ENCODE peak calls at places on chromosomes 1 and 21, in four cellular contexts. One of them, this sample, is unnamed.

GRCh38 chr21:29499734-29500343 is 201.1 kb downstream of the BACH1 start:
- DNase-seq in activated naive CD4-positive, alpha-beta T cell: no peak
- DNase-seq in GM20000: no peak
- DNase-seq in activated T-helper 1 cell treated with anti-CD3 and anti-CD28 coated beads, Interleukin-2, amount 50 U/mL, for 16 hours: no peak
- DNase-seq in this sample: no peak

GRCh38 chr1:152426731-152427130 is 12.7 kb upstream of the CRNN start:
- DNase-seq in activated naive CD4-positive, alpha-beta T cell: no peak
- DNase-seq in GM20000: no peak
- DNase-seq in activated T-helper 1 cell treated with anti-CD3 and anti-CD28 coated beads, Interleukin-2, amount 50 U/mL, for 16 hours: no peak
- DNase-seq in this sample: no peak

GRCh38 chr1:118346940-118347339 is 161.9 kb upstream of the SPAG17 start:
- DNase-seq in activated naive CD4-positive, alpha-beta T cell: no peak
- DNase-seq in GM20000: no peak
- DNase-seq in activated T-helper 1 cell treated with anti-CD3 and anti-CD28 coated beads, Interleukin-2, amount 50 U/mL, for 16 hours: no peak
- DNase-seq in this sample: no peak

GRCh38 chr21:45294509-45295291 is 7.0 kb upstream of the POFUT2 start:
- DNase-seq in activated naive CD4-positive, alpha-beta T cell: no peak
- DNase-seq in GM20000: no peak
- DNase-seq in activated T-helper 1 cell treated with anti-CD3 and anti-CD28 coated beads, Interleukin-2, amount 50 U/mL, for 16 hours: no peak
- DNase-seq in this sample: no peak

GRCh38 chr1:160078392-160079195 is 2.7 kb upstream of the KCNJ9 start:
- DNase-seq in activated naive CD4-positive, alpha-beta T cell: no peak
- DNase-seq in GM20000: peak; percentile 82
- DNase-seq in activated T-helper 1 cell treated with anti-CD3 and anti-CD28 coated beads, Interleukin-2, amount 50 U/mL, for 16 hours: no peak
- DNase-seq in this sample: peak; percentile 56

GRCh38 chr1:151472852-151473731 is 13.8 kb upstream of the POGZ start:
- DNase-seq in activated naive CD4-positive, alpha-beta T cell: no peak
- DNase-seq in GM20000: peak; percentile 68
- DNase-seq in activated T-helper 1 cell treated with anti-CD3 and anti-CD28 coated beads, Interleukin-2, amount 50 U/mL, for 16 hours: no peak
- DNase-seq in this sample: no peak

GRCh38 chr1:91501527-91501859 is 842 bp downstream of the CDC7 start:
- DNase-seq in activated naive CD4-positive, alpha-beta T cell: no peak
- DNase-seq in GM20000: peak; percentile 41
- DNase-seq in activated T-helper 1 cell treated with anti-CD3 and anti-CD28 coated beads, Interleukin-2, amount 50 U/mL, for 16 hours: no peak
- DNase-seq in this sample: no peak

GRCh38 chr1:32900956-32901822 is at the start of gene TMEM54:
- DNase-seq in activated naive CD4-positive, alpha-beta T cell: no peak
- DNase-seq in GM20000: peak; percentile 78
- DNase-seq in activated T-helper 1 cell treated with anti-CD3 and anti-CD28 coated beads, Interleukin-2, amount 50 U/mL, for 16 hours: no peak
- DNase-seq in this sample: no peak

GRCh38 chr1:243956448-243956847 is 94.6 kb upstream of the ZBTB18 start:
- DNase-seq in activated naive CD4-positive, alpha-beta T cell: no peak
- DNase-seq in GM20000: no peak
- DNase-seq in activated T-helper 1 cell treated with anti-CD3 and anti-CD28 coated beads, Interleukin-2, amount 50 U/mL, for 16 hours: no peak
- DNase-seq in this sample: no peak

GRCh38 chr1:63731117-63732043 is 42.4 kb upstream of the ROR1 start:
- DNase-seq in activated naive CD4-positive, alpha-beta T cell: no peak
- DNase-seq in GM20000: no peak
- DNase-seq in activated T-helper 1 cell treated with anti-CD3 and anti-CD28 coated beads, Interleukin-2, amount 50 U/mL, for 16 hours: no peak
- DNase-seq in this sample: no peak

GRCh38 chr1:20290624-20291597 is at the start of gene VWA5B1:
- DNase-seq in activated naive CD4-positive, alpha-beta T cell: no peak
- DNase-seq in GM20000: no peak
- DNase-seq in activated T-helper 1 cell treated with anti-CD3 and anti-CD28 coated beads, Interleukin-2, amount 50 U/mL, for 16 hours: no peak
- DNase-seq in this sample: no peak

GRCh38 chr1:77796695-77797405 is 17.4 kb downstream of the MIGA1 start:
- DNase-seq in activated naive CD4-positive, alpha-beta T cell: no peak
- DNase-seq in GM20000: no peak
- DNase-seq in activated T-helper 1 cell treated with anti-CD3 and anti-CD28 coated beads, Interleukin-2, amount 50 U/mL, for 16 hours: no peak
- DNase-seq in this sample: no peak

GRCh38 chr21:25176637-25177412 is 430.5 kb downstream of the MRPL39 start:
- DNase-seq in activated naive CD4-positive, alpha-beta T cell: no peak
- DNase-seq in GM20000: peak; percentile 30
- DNase-seq in activated T-helper 1 cell treated with anti-CD3 and anti-CD28 coated beads, Interleukin-2, amount 50 U/mL, for 16 hours: no peak
- DNase-seq in this sample: no peak

GRCh38 chr1:244022301-244022700 is 28.8 kb upstream of the ZBTB18 start:
- DNase-seq in activated naive CD4-positive, alpha-beta T cell: no peak
- DNase-seq in GM20000: no peak
- DNase-seq in activated T-helper 1 cell treated with anti-CD3 and anti-CD28 coated beads, Interleukin-2, amount 50 U/mL, for 16 hours: no peak
- DNase-seq in this sample: no peak

GRCh38 chr1:110190282-110190929 is 19.7 kb upstream of the KCNC4 start:
- DNase-seq in activated naive CD4-positive, alpha-beta T cell: no peak
- DNase-seq in GM20000: no peak
- DNase-seq in activated T-helper 1 cell treated with anti-CD3 and anti-CD28 coated beads, Interleukin-2, amount 50 U/mL, for 16 hours: no peak
- DNase-seq in this sample: no peak

GRCh38 chr1:2215329-2215728 is 12.8 kb upstream of the SKI start:
- DNase-seq in activated naive CD4-positive, alpha-beta T cell: no peak
- DNase-seq in GM20000: no peak
- DNase-seq in activated T-helper 1 cell treated with anti-CD3 and anti-CD28 coated beads, Interleukin-2, amount 50 U/mL, for 16 hours: no peak
- DNase-seq in this sample: no peak

GRCh38 chr1:36579049-36579448 is 96.3 kb upstream of the CSF3R start:
- DNase-seq in activated naive CD4-positive, alpha-beta T cell: no peak
- DNase-seq in GM20000: no peak
- DNase-seq in activated T-helper 1 cell treated with anti-CD3 and anti-CD28 coated beads, Interleukin-2, amount 50 U/mL, for 16 hours: no peak
- DNase-seq in this sample: no peak

GRCh38 chr1:54241430-54241829 is 41.5 kb downstream of the MRPL37 start:
- DNase-seq in activated naive CD4-positive, alpha-beta T cell: no peak
- DNase-seq in GM20000: no peak
- DNase-seq in activated T-helper 1 cell treated with anti-CD3 and anti-CD28 coated beads, Interleukin-2, amount 50 U/mL, for 16 hours: no peak
- DNase-seq in this sample: no peak

GRCh38 chr21:24045775-24046215 is 1561.5 kb downstream of the MRPL39 start:
- DNase-seq in activated naive CD4-positive, alpha-beta T cell: no peak
- DNase-seq in GM20000: no peak
- DNase-seq in activated T-helper 1 cell treated with anti-CD3 and anti-CD28 coated beads, Interleukin-2, amount 50 U/mL, for 16 hours: no peak
- DNase-seq in this sample: no peak

GRCh38 chr1:67626495-67627235 is 58.3 kb upstream of the GADD45A start:
- DNase-seq in activated naive CD4-positive, alpha-beta T cell: no peak
- DNase-seq in GM20000: no peak
- DNase-seq in activated T-helper 1 cell treated with anti-CD3 and anti-CD28 coated beads, Interleukin-2, amount 50 U/mL, for 16 hours: no peak
- DNase-seq in this sample: no peak

GRCh38 chr21:40385883-40386282 is 461.1 kb downstream of the DSCAM start:
- DNase-seq in activated naive CD4-positive, alpha-beta T cell: no peak
- DNase-seq in GM20000: no peak
- DNase-seq in activated T-helper 1 cell treated with anti-CD3 and anti-CD28 coated beads, Interleukin-2, amount 50 U/mL, for 16 hours: no peak
- DNase-seq in this sample: no peak

GRCh38 chr1:165109013-165109412 is 247.5 kb downstream of the LMX1A start:
- DNase-seq in activated naive CD4-positive, alpha-beta T cell: no peak
- DNase-seq in GM20000: no peak
- DNase-seq in activated T-helper 1 cell treated with anti-CD3 and anti-CD28 coated beads, Interleukin-2, amount 50 U/mL, for 16 hours: no peak
- DNase-seq in this sample: no peak

GRCh38 chr1:44848456-44849181 is 5.6 kb upstream of the PTCH2 start:
- DNase-seq in activated naive CD4-positive, alpha-beta T cell: no peak
- DNase-seq in GM20000: no peak
- DNase-seq in activated T-helper 1 cell treated with anti-CD3 and anti-CD28 coated beads, Interleukin-2, amount 50 U/mL, for 16 hours: no peak
- DNase-seq in this sample: no peak

GRCh38 chr1:6891781-6892579 is 106.7 kb downstream of the CAMTA1 start:
- DNase-seq in activated naive CD4-positive, alpha-beta T cell: no peak
- DNase-seq in GM20000: no peak
- DNase-seq in activated T-helper 1 cell treated with anti-CD3 and anti-CD28 coated beads, Interleukin-2, amount 50 U/mL, for 16 hours: no peak
- DNase-seq in this sample: no peak

GRCh38 chr21:44083631-44084291 is 23.4 kb upstream of the PWP2 start:
- DNase-seq in activated naive CD4-positive, alpha-beta T cell: no peak
- DNase-seq in GM20000: no peak
- DNase-seq in activated T-helper 1 cell treated with anti-CD3 and anti-CD28 coated beads, Interleukin-2, amount 50 U/mL, for 16 hours: peak; percentile 31
- DNase-seq in this sample: no peak

GRCh38 chr1:92410706-92411105 is 76.0 kb downstream of the GFI1 start:
- DNase-seq in activated naive CD4-positive, alpha-beta T cell: no peak
- DNase-seq in GM20000: no peak
- DNase-seq in activated T-helper 1 cell treated with anti-CD3 and anti-CD28 coated beads, Interleukin-2, amount 50 U/mL, for 16 hours: peak; percentile 5
- DNase-seq in this sample: no peak

GRCh38 chr1:212293579-212293978 is 8.4 kb downstream of the PPP2R5A start:
- DNase-seq in activated naive CD4-positive, alpha-beta T cell: no peak
- DNase-seq in GM20000: no peak
- DNase-seq in activated T-helper 1 cell treated with anti-CD3 and anti-CD28 coated beads, Interleukin-2, amount 50 U/mL, for 16 hours: no peak
- DNase-seq in this sample: no peak

GRCh38 chr21:34737115-34737514 is 68.3 kb downstream of the CLIC6 start:
- DNase-seq in activated naive CD4-positive, alpha-beta T cell: no peak
- DNase-seq in GM20000: no peak
- DNase-seq in activated T-helper 1 cell treated with anti-CD3 and anti-CD28 coated beads, Interleukin-2, amount 50 U/mL, for 16 hours: no peak
- DNase-seq in this sample: no peak

GRCh38 chr1:81254560-81254959 is 546.2 kb upstream of the ADGRL2 start:
- DNase-seq in activated naive CD4-positive, alpha-beta T cell: no peak
- DNase-seq in GM20000: no peak
- DNase-seq in activated T-helper 1 cell treated with anti-CD3 and anti-CD28 coated beads, Interleukin-2, amount 50 U/mL, for 16 hours: no peak
- DNase-seq in this sample: no peak

GRCh38 chr1:22739648-22740385 is 29.2 kb downstream of the EPHB2 start:
- DNase-seq in activated naive CD4-positive, alpha-beta T cell: no peak
- DNase-seq in GM20000: no peak
- DNase-seq in activated T-helper 1 cell treated with anti-CD3 and anti-CD28 coated beads, Interleukin-2, amount 50 U/mL, for 16 hours: no peak
- DNase-seq in this sample: no peak

GRCh38 chr1:206924549-206925115 is 2.9 kb upstream of the FCMR start:
- DNase-seq in activated naive CD4-positive, alpha-beta T cell: no peak
- DNase-seq in GM20000: peak; percentile 42
- DNase-seq in activated T-helper 1 cell treated with anti-CD3 and anti-CD28 coated beads, Interleukin-2, amount 50 U/mL, for 16 hours: no peak
- DNase-seq in this sample: no peak

GRCh38 chr21:37700641-37701202 is 215.5 kb downstream of the KCNJ6 start:
- DNase-seq in activated naive CD4-positive, alpha-beta T cell: no peak
- DNase-seq in GM20000: peak; percentile 79
- DNase-seq in activated T-helper 1 cell treated with anti-CD3 and anti-CD28 coated beads, Interleukin-2, amount 50 U/mL, for 16 hours: no peak
- DNase-seq in this sample: peak; percentile 43

GRCh38 chr1:40794915-40795715 is 11.5 kb downstream of the KCNQ4 start:
- DNase-seq in activated naive CD4-positive, alpha-beta T cell: no peak
- DNase-seq in GM20000: no peak
- DNase-seq in activated T-helper 1 cell treated with anti-CD3 and anti-CD28 coated beads, Interleukin-2, amount 50 U/mL, for 16 hours: no peak
- DNase-seq in this sample: no peak